ENCODE peak calls at places on chromosomes 2 and 18, in four cellular contexts. D is HCT116, I is K562, G is Panc1. R is an unnamed sample.

GRCh38 chr2:7013761-7014160 is 96.5 kb downstream of the RNF144A start:
- DNase-seq in D (no peak), I (no peak), G (no peak), R (no peak)

GRCh38 chr2:66853585-66853984 is 418.7 kb downstream of the MEIS1 start:
- DNase-seq in D (no peak), I (no peak), G (no peak), R (no peak)

GRCh38 chr2:27099334-27099955 is 12.9 kb downstream of the KHK start:
- DNase-seq in D (no peak), I (no peak), G (no peak), R (no peak)

GRCh38 chr2:23513245-23513880 is 128.4 kb downstream of the KLHL29 start:
- DNase-seq in D (no peak), I (no peak), G (no peak), R (no peak)

GRCh38 chr2:166593403-166593802 is 99.4 kb upstream of the SCN7A start:
- DNase-seq in D (no peak), I (no peak), G (no peak), R (no peak)

GRCh38 chr2:106885981-106886915 is at the start of gene ST6GAL2:
- DNase-seq in D (no peak), I (no peak), G (no peak), R (no peak)

GRCh38 chr2:101753207-101753616 is 55.7 kb downstream of the MAP4K4 start:
- DNase-seq in D (no peak), I (no peak), G (no peak), R (peak; percentile 71)

GRCh38 chr2:58512878-58513277 is 271.8 kb upstream of the FANCL start:
- DNase-seq in D (no peak), I (no peak), G (no peak), R (no peak)

GRCh38 chr2:208062113-208062512 is 36.8 kb upstream of the PLEKHM3 start:
- DNase-seq in D (peak; percentile 26), I (peak; percentile 26), G (no peak), R (peak; percentile 71)

DNA sequence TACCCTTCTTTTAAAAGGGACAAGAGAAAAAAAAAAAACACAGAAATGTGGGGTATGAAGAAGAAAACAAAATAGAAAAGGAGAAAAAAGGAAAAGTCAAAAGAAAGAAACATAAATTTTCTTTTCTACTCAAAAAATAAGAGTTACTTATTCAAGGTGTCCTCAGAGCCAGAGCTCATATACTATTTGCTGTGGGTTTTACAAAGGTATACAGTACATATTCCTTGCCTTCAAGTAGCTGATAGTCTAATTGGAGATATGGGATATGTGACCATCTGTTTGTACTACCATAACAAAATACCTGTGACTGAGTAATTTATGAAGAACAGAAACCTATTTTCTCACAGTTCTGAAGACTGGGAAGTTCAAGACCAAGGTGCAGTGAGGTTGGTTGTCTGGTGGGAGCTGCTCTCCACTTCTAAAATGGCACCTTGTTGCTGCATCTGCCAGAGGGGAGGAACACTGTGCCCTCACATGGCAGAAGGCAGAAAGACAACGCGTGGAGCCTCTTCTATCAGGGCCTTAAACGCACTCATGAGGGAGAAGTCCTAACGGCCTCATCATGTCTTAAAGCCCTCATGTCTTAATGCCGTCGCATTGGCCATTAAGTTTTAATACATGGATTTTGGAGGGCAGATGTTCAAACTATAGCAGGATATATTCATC is 33.9 kb downstream of the NBAS start:
- DNase-seq in D (no peak), I (no peak), G (no peak), R (peak; percentile 15)
- TF ChIP-seq TCF7L2 in D (no peak), I (no peak), G (no peak), R (no peak)

DNA sequence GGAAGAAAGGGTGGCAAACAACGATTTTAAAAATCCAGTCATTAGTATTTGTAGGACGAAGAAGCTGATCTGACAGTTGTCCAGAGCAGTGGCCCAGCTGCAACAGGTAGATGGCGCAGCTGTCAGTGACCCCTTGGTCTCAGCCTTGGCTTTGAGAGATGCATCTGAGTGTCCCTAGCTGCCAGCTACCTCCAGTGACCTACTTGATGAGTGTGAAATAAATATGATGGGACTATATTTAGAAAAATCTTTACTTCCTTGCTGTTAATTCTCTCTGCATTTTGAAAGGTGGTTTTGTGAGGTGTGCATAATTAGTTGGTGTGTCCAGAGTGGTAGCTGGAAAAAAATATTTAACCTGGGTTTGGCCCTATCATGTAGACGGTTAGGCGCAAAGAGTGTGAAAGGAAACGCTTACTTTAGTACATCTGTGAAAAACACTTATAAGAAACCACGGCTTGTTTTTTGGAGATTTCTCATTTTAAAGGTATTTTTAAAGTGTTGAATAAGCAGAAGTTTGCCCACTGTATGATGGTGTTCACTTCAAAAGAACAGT is 962 bp downstream of the INPP1 start:
- DNase-seq in D (no peak), I (no peak), G (peak; percentile 32), R (peak; percentile 75)
- TF ChIP-seq TCF7L2 in D (no peak), I (no peak), G (no peak), R (no peak)

GRCh38 chr2:158973111-158973510 is 4.7 kb downstream of the TANC1 start:
- DNase-seq in D (no peak), I (no peak), G (no peak), R (no peak)
- TF ChIP-seq TCF7L2 in D (no peak), I (no peak), G (no peak), R (no peak)

DNA sequence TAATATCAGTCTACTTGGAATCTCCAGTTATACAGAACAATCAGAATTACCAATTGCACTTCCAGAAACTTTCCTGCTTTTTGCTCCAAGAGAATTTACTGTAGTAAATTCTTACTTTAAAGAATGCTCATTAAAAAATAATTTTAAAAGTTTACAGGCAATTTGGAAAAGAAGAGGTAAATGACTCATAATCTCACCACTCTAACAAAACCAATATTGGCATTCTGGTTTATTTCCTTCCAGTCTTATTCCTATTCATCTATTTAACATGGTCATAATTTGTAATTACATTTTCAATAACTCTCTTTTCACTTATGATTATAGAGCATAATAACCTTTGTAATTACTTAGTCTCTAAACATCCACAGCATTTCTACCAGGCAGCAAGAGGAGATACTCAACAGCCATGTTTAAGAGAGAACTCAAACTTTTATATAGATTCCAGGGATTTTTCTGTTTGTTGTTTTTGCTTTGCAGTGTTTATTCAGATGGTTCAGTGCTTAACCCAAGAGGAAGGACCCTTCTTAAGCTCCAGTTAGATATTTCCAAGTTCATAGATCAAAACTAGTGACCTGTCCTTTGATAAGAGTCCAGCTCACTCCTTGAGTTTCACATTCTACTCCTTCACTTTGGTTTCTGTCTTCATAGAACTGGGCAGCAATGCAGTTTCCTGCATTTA is 464.7 kb downstream of the TXNL1 start:
- DNase-seq in D (no peak), I (no peak), G (no peak), R (no peak)
- TF ChIP-seq TCF7L2 in D (no peak), I (no peak), G (no peak), R (no peak)

DNA sequence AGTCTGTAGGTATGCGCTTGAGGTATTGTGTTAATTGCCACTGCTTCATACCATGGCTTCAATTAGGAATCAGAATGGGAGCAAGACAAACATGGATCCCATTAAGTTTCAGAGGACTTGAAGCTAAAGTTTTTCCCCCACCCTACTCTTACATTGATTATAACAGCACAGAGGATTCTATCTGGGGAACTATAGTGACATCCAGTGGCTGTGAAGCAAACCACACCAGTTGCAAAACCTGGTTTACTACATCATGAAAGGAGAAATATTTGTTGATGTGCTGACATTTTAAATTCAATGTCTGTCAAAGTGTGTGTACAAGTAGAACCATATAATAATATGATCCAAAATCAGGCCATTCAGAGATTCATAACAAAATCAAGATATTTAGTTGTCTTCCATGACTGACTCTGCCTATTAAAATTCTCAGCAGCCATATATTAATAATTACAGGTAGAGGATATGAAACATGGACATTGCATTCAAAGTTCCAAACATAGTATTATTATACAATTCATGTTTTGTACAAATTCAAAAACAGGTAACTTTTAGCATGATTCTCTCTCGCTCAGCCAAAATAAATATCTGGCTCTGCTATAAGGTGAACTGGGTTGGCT is 82.9 kb downstream of the GRB14 start:
- DNase-seq in D (peak; percentile 7), I (no peak), G (no peak), R (peak; percentile 65)
- TF ChIP-seq TCF7L2 in D (no peak), I (no peak), G (no peak), R (no peak)

R was measured in HepG2.